ENCODE peak calls at places on chromosome 19, in six cellular contexts. O, D, Y, H, S and I are unnamed samples.
A peak's percentile ranks its signal among the peaks of the same experiment; 100 is the strongest.

GRCh38 chr19:7415163-7415856 is 66.6 kb downstream of the ARHGEF18 start:
- DNase-seq in Y (no peak), H (no peak), O (no peak), S (peak; percentile 69), D (no peak), I (no peak)

GRCh38 chr19:51027126-51027806 is 850 bp upstream of the KLK11 start:
- DNase-seq in D (no peak), O (no peak), Y (no peak), S (no peak), H (no peak), I (no peak)

GRCh38 chr19:47729468-47729798 is 15.9 kb upstream of the NOP53 start:
- DNase-seq in H (peak; percentile 83), D (peak; percentile 90), Y (no peak), O (peak; percentile 6), S (no peak), I (no peak)

GRCh38 chr19:38385804-38386257 is 2.0 kb downstream of the GGN start:
- DNase-seq in H (no peak), O (no peak), Y (no peak), S (no peak), D (peak; percentile 46), I (no peak)

GRCh38 chr19:1431759-1432506 is 6.3 kb upstream of the RPS15 start:
- DNase-seq in S (no peak), O (no peak), H (no peak), Y (no peak), D (no peak), I (no peak)

GRCh38 chr19:8489591-8490394 is 12.6 kb downstream of the PRAM1 start:
- DNase-seq in O (no peak), D (no peak), H (no peak), Y (no peak), S (no peak), I (no peak)

GRCh38 chr19:48635966-48636858 is 967 bp downstream of the DBP start:
- DNase-seq in Y (no peak), H (no peak), S (no peak), O (peak; percentile 59), D (no peak), I (no peak)

GRCh38 chr19:48887861-48888612 is 10.5 kb downstream of the TULP2 start:
- DNase-seq in H (no peak), Y (no peak), D (peak; percentile 67), O (no peak), S (no peak), I (no peak)

GRCh38 chr19:31099470-31100190 is 249.6 kb downstream of the TSHZ3 start:
- DNase-seq in H (no peak), O (no peak), D (no peak), S (no peak), Y (no peak), I (no peak)

GRCh38 chr19:31535691-31536460 is 186.6 kb upstream of the TSHZ3 start:
- DNase-seq in H (no peak), D (no peak), Y (no peak), S (no peak), O (no peak), I (no peak)